ENCODE peak calls at places on chromosomes 16 and 17, in five cellular contexts. R, G, L, X and J are unnamed samples.

GRCh38 chr17:74584307-74584706 is 7.8 kb downstream of the CD300LD start:
- DNase-seq in X (no peak), R (no peak), L (no peak), G (no peak), J (no peak)

GRCh38 chr17:40065041-40065770 is 2.4 kb downstream of the THRA start:
- DNase-seq in X (peak), G (no peak), R (no peak), L (no peak), J (no peak)

GRCh38 chr17:20982589-20983358 is 60.0 kb downstream of the USP22 start:
- DNase-seq in L (no peak), R (no peak), G (no peak), X (no peak), J (no peak)

GRCh38 chr17:74514632-74515035 is 16.6 kb downstream of the CD300LB start:
- DNase-seq in R (no peak), X (no peak), L (no peak), G (peak), J (no peak)

GRCh38 chr16:81593481-81593880 is 148.9 kb downstream of the CMIP start:
- DNase-seq in R (no peak), G (no peak), L (no peak), X (no peak), J (no peak)

GRCh38 chr17:50060951-50061712 is 5.2 kb downstream of the ITGA3 start:
- DNase-seq in X (peak), G (no peak), R (no peak), L (no peak), J (no peak)

GRCh38 chr17:82696916-82697807 is 1.3 kb downstream of the RAB40B start:
- DNase-seq in L (peak), X (no peak), R (no peak), G (peak), J (no peak)

GRCh38 chr16:89730610-89731234 is 9.4 kb downstream of the ZNF276 start:
- DNase-seq in L (no peak), X (no peak), R (no peak), G (no peak), J (no peak)

GRCh38 chr16:67486805-67487204 is 3.5 kb upstream of the AGRP start:
- DNase-seq in R (no peak), L (no peak), X (peak), G (no peak), J (no peak)

GRCh38 chr16:88789593-88789992 is 4.6 kb upstream of the PIEZO1 start:
- DNase-seq in X (no peak), G (no peak), R (no peak), L (no peak), J (no peak)

GRCh38 chr16:51211148-51211547 is 60.1 kb upstream of the SALL1 start:
- DNase-seq in R (no peak), G (no peak), L (no peak), X (no peak), J (no peak)

GRCh38 chr17:65013613-65014391 is 42.7 kb downstream of the GNA13 start:
- DNase-seq in L (peak), R (no peak), G (peak), X (peak), J (no peak)

GRCh38 chr16:86405319-86405718 is 105.0 kb upstream of the FOXF1 start:
- DNase-seq in G (no peak), R (no peak), X (no peak), L (no peak), J (no peak)

GRCh38 chr16:63496282-63496681 is 1460.0 kb upstream of the CDH8 start:
- DNase-seq in R (no peak), X (no peak), G (no peak), L (no peak), J (no peak)

GRCh38 chr16:52569296-52569695 is 22.4 kb upstream of the TOX3 start:
- DNase-seq in X (no peak), L (no peak), R (no peak), G (no peak), J (no peak)

GRCh38 chr17:11823862-11824261 is 173.4 kb downstream of the ZNF18 start:
- DNase-seq in X (no peak), G (no peak), L (no peak), R (no peak), J (no peak)

GRCh38 chr16:11972128-11972527 is 4.4 kb upstream of the SNX29 start:
- DNase-seq in G (no peak), X (peak), R (no peak), L (no peak), J (no peak)

GRCh38 chr17:376936-377863 is 24.6 kb upstream of the RPH3AL start:
- DNase-seq in L (no peak), X (no peak), G (no peak), R (no peak), J (no peak)

GRCh38 chr16:57533618-57534336 is 2.6 kb downstream of the CCDC102A start:
- DNase-seq in L (no peak), R (no peak), G (peak), X (no peak), J (no peak)

GRCh38 chr17:79843475-79843916 is 4.3 kb upstream of the CBX4 start:
- DNase-seq in X (no peak), R (no peak), G (peak), L (no peak), J (no peak)

GRCh38 chr16:78288915-78289314 is 189.5 kb downstream of the WWOX start:
- DNase-seq in R (no peak), L (no peak), G (no peak), X (no peak), J (no peak)

GRCh38 chr17:46848534-46848933 is 2.8 kb upstream of the WNT9B start:
- DNase-seq in L (no peak), R (no peak), G (no peak), X (no peak), J (no peak)

GRCh38 chr16:68538880-68539701 is at the start of gene ZFP90:
- DNase-seq in L (peak), R (peak), X (peak), G (peak), J (peak)

GRCh38 chr16:77833906-77834599 is 45.7 kb downstream of the VAT1L start:
- DNase-seq in L (no peak), G (no peak), X (peak), R (no peak), J (no peak)

GRCh38 chr16:79843145-79843544 is 242.6 kb upstream of the MAF start:
- DNase-seq in X (no peak), R (no peak), L (no peak), G (no peak), J (no peak)

GRCh38 chr17:43661699-43662431 is at the start of gene MEOX1:
- DNase-seq in R (no peak), X (peak), L (peak), G (peak), J (peak)

GRCh38 chr16:88726408-88726749 is 20.1 kb downstream of the CTU2 start:
- DNase-seq in R (no peak), X (no peak), L (no peak), G (no peak), J (no peak)

GRCh38 chr16:20898938-20899502 is 1.1 kb downstream of the DCUN1D3 start:
- DNase-seq in L (no peak), G (no peak), R (no peak), X (peak), J (no peak)

GRCh38 chr16:72530434-72530833 is 358.5 kb upstream of the PMFBP1 start:
- DNase-seq in X (peak), G (no peak), L (no peak), R (no peak), J (no peak)

GRCh38 chr16:24178496-24178895 is 77.6 kb upstream of the CACNG3 start:
- DNase-seq in L (no peak), R (no peak), X (no peak), G (no peak), J (no peak)

GRCh38 chr16:71230122-71230845 is at the start of gene HYDIN:
- DNase-seq in G (peak), X (peak), L (peak), R (no peak), J (peak)

GRCh38 chr17:30580916-30581315 is 103.7 kb downstream of the GOSR1 start:
- DNase-seq in G (no peak), R (no peak), L (no peak), X (no peak), J (no peak)

GRCh38 chr17:38598536-38598935 is 7.2 kb downstream of the SRCIN1 start:
- DNase-seq in R (no peak), X (peak), G (peak), L (peak), J (peak)

GRCh38 chr17:1929896-1930750 is 95.0 kb downstream of the RTN4RL1 start:
- DNase-seq in L (no peak), G (no peak), R (no peak), X (no peak), J (no peak)

GRCh38 chr16:2687531-2688308 is 5.4 kb downstream of the KCTD5 start:
- DNase-seq in X (no peak), L (no peak), R (no peak), G (no peak), J (no peak)